ENCODE peak calls at places on chromosomes 16 and 17, in four cellular contexts. Y is IMR-90, K is mesendoderm, C is H9. M is an unnamed sample.

GRCh38 chr16:29664133-29664912 is 1.3 kb downstream of the SPN start:
- DNase-seq in Y (no peak), K (no peak), C (no peak), M (no peak)

GRCh38 chr17:19329136-19329535 is 33.4 kb downstream of the B9D1 start:
- DNase-seq in Y (no peak), K (no peak), C (no peak), M (no peak)

GRCh38 chr16:83660282-83660681 is 147.5 kb upstream of the HSBP1 start:
- DNase-seq in Y (no peak), K (no peak), C (no peak), M (no peak)

GRCh38 chr17:14545156-14545906 is 244.4 kb downstream of the HS3ST3B1 start:
- DNase-seq in Y (no peak), K (peak), C (no peak), M (no peak)

GRCh38 chr16:78677332-78677731 is 577.9 kb downstream of the WWOX start:
- DNase-seq in Y (no peak), K (no peak), C (no peak), M (no peak)

GRCh38 chr17:77441130-77441920 is 300.6 kb downstream of the SEC14L1 start:
- DNase-seq in Y (no peak), K (no peak), C (no peak), M (no peak)

GRCh38 chr16:27847030-27847550 is 216.4 kb downstream of the GSG1L start:
- DNase-seq in Y (no peak), K (no peak), C (peak), M (no peak)

GRCh38 chr17:6695565-6695964 is 17.6 kb downstream of the SLC13A5 start:
- DNase-seq in Y (no peak), K (no peak), C (no peak), M (no peak)

GRCh38 chr17:6420173-6420641 is 14.7 kb downstream of the AIPL1 start:
- DNase-seq in Y (peak), K (peak), C (peak), M (no peak)

GRCh38 chr17:3639981-3640596 is 3.5 kb downstream of the CTNS start:
- DNase-seq in Y (peak), K (peak), C (no peak), M (no peak)

GRCh38 chr16:12113581-12114375 is 137.2 kb downstream of the SNX29 start:
- DNase-seq in Y (no peak), K (no peak), C (no peak), M (no peak)

GRCh38 chr16:30724641-30725464 is 23.4 kb upstream of the PHKG2 start:
- DNase-seq in Y (no peak), K (no peak), C (no peak), M (no peak)

GRCh38 chr17:67021196-67021595 is 23.2 kb upstream of the CACNG1 start:
- DNase-seq in Y (no peak), K (no peak), C (no peak), M (no peak)

GRCh38 chr16:81585785-81586184 is 141.2 kb downstream of the CMIP start:
- DNase-seq in Y (no peak), K (peak), C (peak), M (peak)
- H4K5ac ChIP-seq in Y (no peak), K (no peak), C (no peak), M (no peak)

DNA sequence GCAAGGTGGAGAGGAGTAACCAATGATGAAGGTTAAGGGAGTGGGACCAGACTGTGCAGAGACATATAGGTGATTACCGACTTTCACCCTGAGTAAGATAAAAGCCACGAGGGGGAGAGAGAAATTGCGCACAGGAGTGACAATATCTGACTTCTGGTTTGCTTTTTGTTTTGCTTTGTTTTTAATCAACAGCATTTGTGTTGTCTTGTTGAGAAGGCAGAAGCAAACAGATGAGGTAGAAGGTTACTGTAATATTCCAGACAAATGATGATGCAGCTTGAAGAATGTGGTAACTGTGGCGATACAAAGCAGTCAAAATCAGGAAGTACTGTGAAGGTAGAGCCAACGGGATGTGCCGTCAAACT is 7.5 kb downstream of the PELP1 start:
- DNase-seq in Y (no peak), K (no peak), C (no peak), M (no peak)
- H4K5ac ChIP-seq in Y (no peak), K (no peak), C (no peak), M (no peak)

DNA sequence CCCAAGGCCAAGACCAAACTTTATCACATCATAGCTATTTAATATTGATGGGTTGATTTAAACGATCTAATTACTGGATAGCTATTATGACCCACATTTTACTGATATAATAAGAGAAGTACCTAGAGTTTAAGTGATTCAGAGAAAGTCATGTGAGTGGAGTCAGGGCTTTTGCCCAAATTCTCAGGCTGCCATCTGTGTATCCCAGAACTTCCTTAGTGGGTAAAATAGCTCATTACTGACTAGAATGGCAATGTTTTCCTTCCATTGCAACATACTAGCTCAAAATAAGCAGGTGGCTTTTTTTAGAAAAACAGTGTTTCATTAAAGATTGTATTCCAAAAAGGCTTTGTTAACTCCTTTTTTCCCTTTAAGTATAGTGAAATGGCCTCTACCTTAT is 113.9 kb upstream of the MAF start:
- DNase-seq in Y (no peak), K (no peak), C (no peak), M (no peak)
- H4K5ac ChIP-seq in Y (no peak), K (no peak), C (no peak), M (no peak)

GRCh38 chr17:2083613-2084128 is 28.8 kb downstream of the HIC1 start:
- DNase-seq in Y (no peak), K (no peak), C (no peak), M (no peak)
- H4K5ac ChIP-seq in Y (peak), K (no peak), C (no peak), M (no peak)

GRCh38 chr16:19771040-19771439 is 53.0 kb downstream of the IQCK start:
- DNase-seq in Y (no peak), K (no peak), C (no peak), M (no peak)
- H4K5ac ChIP-seq in Y (no peak), K (no peak), C (no peak), M (no peak)

DNA sequence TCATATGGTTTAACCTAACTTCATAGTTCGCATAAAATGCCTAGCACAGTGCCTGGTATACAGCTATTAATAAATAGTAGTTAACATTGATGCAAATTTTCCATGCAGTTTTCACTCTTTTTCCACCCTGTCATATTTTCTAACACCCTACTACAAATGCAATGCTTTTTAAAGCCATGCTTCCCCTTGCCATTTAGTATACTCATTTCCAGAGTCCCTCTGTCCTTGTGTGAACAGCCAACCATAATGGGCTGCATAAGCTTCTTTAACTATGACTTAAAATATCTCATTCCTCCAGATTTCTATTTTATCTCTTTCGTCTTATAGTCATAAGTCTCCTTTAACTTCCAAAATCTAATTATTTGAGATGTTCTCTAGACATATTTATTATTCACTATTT is 284.1 kb downstream of the GRIN2A start:
- DNase-seq in Y (no peak), K (no peak), C (no peak), M (no peak)
- H4K5ac ChIP-seq in Y (no peak), K (no peak), C (no peak), M (no peak)

GRCh38 chr17:50950002-50950877 is 84.1 kb upstream of the TOB1 start:
- DNase-seq in Y (peak), K (peak), C (peak), M (peak)
- H4K5ac ChIP-seq in Y (peak), K (no peak), C (no peak), M (peak)

GRCh38 chr16:56284521-56284920 is 93.2 kb downstream of the GNAO1 start:
- DNase-seq in Y (no peak), K (no peak), C (no peak), M (no peak)

GRCh38 chr16:56288019-56288418 is 96.7 kb downstream of the GNAO1 start:
- DNase-seq in Y (no peak), K (no peak), C (no peak), M (no peak)

GRCh38 chr16:56289412-56289811 is 98.1 kb downstream of the GNAO1 start:
- DNase-seq in Y (no peak), K (no peak), C (no peak), M (no peak)

GRCh38 chr16:56289862-56290261 is 98.6 kb downstream of the GNAO1 start:
- DNase-seq in Y (no peak), K (peak), C (no peak), M (no peak)

GRCh38 chr16:56286819-56287218 is 95.5 kb downstream of the GNAO1 start:
- DNase-seq in Y (peak), K (no peak), C (no peak), M (no peak)
- H4K5ac ChIP-seq in Y (no peak), K (no peak), C (no peak), M (no peak)

GRCh38 chr17:79036609-79037008 is 12.6 kb downstream of the C1QTNF1 start:
- DNase-seq in Y (peak), K (no peak), C (no peak), M (no peak)

GRCh38 chr17:79041041-79041570 is 17.1 kb downstream of the C1QTNF1 start:
- DNase-seq in Y (no peak), K (no peak), C (no peak), M (no peak)

GRCh38 chr17:79036181-79036580 is 12.2 kb downstream of the C1QTNF1 start:
- DNase-seq in Y (no peak), K (no peak), C (no peak), M (no peak)

GRCh38 chr17:79039171-79039570 is 15.2 kb downstream of the C1QTNF1 start:
- DNase-seq in Y (no peak), K (no peak), C (no peak), M (no peak)

DNA sequence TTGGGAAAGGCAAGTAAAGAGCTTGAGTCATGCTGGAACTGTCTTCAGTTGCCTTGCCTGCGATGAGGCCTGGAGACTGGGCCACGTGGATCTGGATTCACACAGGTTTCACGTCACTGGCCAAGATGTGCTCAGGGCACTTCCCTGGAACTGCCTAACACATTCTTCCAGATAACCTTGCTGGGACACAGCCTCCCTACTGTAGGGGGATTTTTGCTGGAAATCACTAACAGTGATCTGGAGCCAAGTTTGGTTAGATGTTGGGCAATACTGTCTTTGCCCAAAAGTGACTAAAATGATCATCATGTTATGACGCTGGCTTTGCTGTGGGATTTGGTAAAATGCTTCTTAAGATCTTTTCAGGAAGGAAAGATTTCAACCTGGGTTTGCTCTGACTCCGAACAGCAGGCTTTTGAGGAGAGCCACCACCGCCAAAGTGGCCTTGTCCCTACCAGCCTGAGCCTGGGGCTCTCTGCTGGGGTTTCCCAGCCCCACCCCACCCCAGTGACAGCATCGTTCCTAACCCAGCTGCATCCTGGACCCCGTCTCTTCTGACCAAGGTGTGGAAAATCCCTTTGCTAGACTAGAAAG is 14.7 kb downstream of the C1QTNF1 start:
- DNase-seq in Y (peak), K (no peak), C (no peak), M (no peak)
- H4K5ac ChIP-seq in Y (peak), K (no peak), C (no peak), M (no peak)

DNA sequence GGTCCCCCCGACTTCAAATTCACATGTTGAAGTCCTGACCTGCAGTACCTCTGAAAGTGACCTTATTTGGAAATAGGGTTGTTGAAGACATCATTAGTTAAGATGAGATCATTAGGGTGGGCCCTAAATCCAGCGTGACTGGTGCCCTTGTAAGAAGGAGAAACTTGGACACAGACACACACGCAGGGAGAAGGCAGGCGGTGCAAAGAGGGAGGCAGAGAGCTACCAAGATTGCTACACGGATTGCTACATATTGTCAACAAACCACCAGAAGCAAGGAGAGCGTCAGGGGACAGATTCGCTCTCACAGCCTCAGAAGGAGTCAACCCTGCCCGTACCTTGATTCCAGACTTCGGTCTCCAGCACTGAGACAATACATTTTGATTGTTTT is 6.8 kb upstream of the WBP2 start:
- DNase-seq in Y (no peak), K (no peak), C (no peak), M (no peak)
- H4K5ac ChIP-seq in Y (peak), K (no peak), C (no peak), M (no peak)